ENCODE peak calls at places on chromosomes 12 and 14, in four cellular contexts. One of them, this sample, is unnamed.

GRCh38 chr14:88804477-88804876 is 11.7 kb upstream of the EML5 start:
- DNase-seq in tibial nerve: no peak
- DNase-seq in stomach: no peak
- DNase-seq in neuronal stem cell: no peak
- DNase-seq in this sample: no peak

GRCh38 chr12:98154850-98155249 is 360.5 kb upstream of the TMPO start:
- DNase-seq in tibial nerve: no peak
- DNase-seq in stomach: no peak
- DNase-seq in neuronal stem cell: peak; percentile 29
- DNase-seq in this sample: peak; percentile 18

GRCh38 chr14:89750206-89750867 is 204.2 kb downstream of the EFCAB11 start:
- DNase-seq in tibial nerve: no peak
- DNase-seq in stomach: no peak
- DNase-seq in neuronal stem cell: no peak
- DNase-seq in this sample: no peak

GRCh38 chr14:31127690-31128089 is 79.9 kb downstream of the HECTD1 start:
- DNase-seq in tibial nerve: no peak
- DNase-seq in stomach: no peak
- DNase-seq in neuronal stem cell: no peak
- DNase-seq in this sample: no peak

GRCh38 chr14:44798386-44799242 is 163.1 kb downstream of the KLHL28 start:
- DNase-seq in tibial nerve: no peak
- DNase-seq in stomach: no peak
- DNase-seq in neuronal stem cell: no peak
- DNase-seq in this sample: no peak

GRCh38 chr12:16854465-16854864 is 248.5 kb upstream of the LMO3 start:
- DNase-seq in tibial nerve: no peak
- DNase-seq in stomach: no peak
- DNase-seq in neuronal stem cell: no peak
- DNase-seq in this sample: no peak

GRCh38 chr12:69988601-69989194 is 163.7 kb downstream of the MYRFL start:
- DNase-seq in tibial nerve: no peak
- DNase-seq in stomach: no peak
- DNase-seq in neuronal stem cell: no peak
- DNase-seq in this sample: no peak

GRCh38 chr14:78314484-78314883 is 144.3 kb downstream of the NRXN3 start:
- DNase-seq in tibial nerve: no peak
- DNase-seq in stomach: no peak
- DNase-seq in neuronal stem cell: no peak
- DNase-seq in this sample: no peak

GRCh38 chr14:35404246-35404495 is 378 bp downstream of the NFKBIA start:
- DNase-seq in tibial nerve: no peak
- DNase-seq in stomach: no peak
- DNase-seq in neuronal stem cell: no peak
- DNase-seq in this sample: no peak

GRCh38 chr14:92659765-92660561 is 88.5 kb downstream of the LGMN start:
- DNase-seq in tibial nerve: no peak
- DNase-seq in stomach: no peak
- DNase-seq in neuronal stem cell: no peak
- DNase-seq in this sample: peak; percentile 76
- H3K4me1 ChIP-seq in tibial nerve: peaks cover 8% of the 10 kb centered on the region
- H3K4me1 ChIP-seq in stomach: no peaks in the 10 kb centered on the region
- H3K4me1 ChIP-seq in neuronal stem cell: no peaks in the 10 kb centered on the region
- H3K4me1 ChIP-seq in this sample: no peaks in the 10 kb centered on the region

GRCh38 chr12:47803196-47803875 is 16.4 kb downstream of the HDAC7 start:
- DNase-seq in tibial nerve: no peak
- DNase-seq in stomach: no peak
- DNase-seq in neuronal stem cell: no peak
- DNase-seq in this sample: no peak
- H3K4me1 ChIP-seq in tibial nerve: peaks cover 93% of the 10 kb centered on the region
- H3K4me1 ChIP-seq in stomach: peaks cover 93% of the 10 kb centered on the region
- H3K4me1 ChIP-seq in neuronal stem cell: peaks cover 12% of the 10 kb centered on the region
- H3K4me1 ChIP-seq in this sample: peaks cover 49% of the 10 kb centered on the region

GRCh38 chr12:107657133-107657532 is 28.5 kb upstream of the PWP1 start:
- DNase-seq in tibial nerve: no peak
- DNase-seq in stomach: no peak
- DNase-seq in neuronal stem cell: no peak
- DNase-seq in this sample: no peak

GRCh38 chr12:107655281-107656065 is 30.1 kb upstream of the PWP1 start:
- DNase-seq in tibial nerve: no peak
- DNase-seq in stomach: no peak
- DNase-seq in neuronal stem cell: no peak
- DNase-seq in this sample: no peak

GRCh38 chr12:107656302-107656701 is 29.3 kb upstream of the PWP1 start:
- DNase-seq in tibial nerve: no peak
- DNase-seq in stomach: no peak
- DNase-seq in neuronal stem cell: no peak
- DNase-seq in this sample: no peak

GRCh38 chr12:107660230-107660629 is 25.4 kb upstream of the PWP1 start:
- DNase-seq in tibial nerve: no peak
- DNase-seq in stomach: no peak
- DNase-seq in neuronal stem cell: no peak
- DNase-seq in this sample: no peak

DNA sequence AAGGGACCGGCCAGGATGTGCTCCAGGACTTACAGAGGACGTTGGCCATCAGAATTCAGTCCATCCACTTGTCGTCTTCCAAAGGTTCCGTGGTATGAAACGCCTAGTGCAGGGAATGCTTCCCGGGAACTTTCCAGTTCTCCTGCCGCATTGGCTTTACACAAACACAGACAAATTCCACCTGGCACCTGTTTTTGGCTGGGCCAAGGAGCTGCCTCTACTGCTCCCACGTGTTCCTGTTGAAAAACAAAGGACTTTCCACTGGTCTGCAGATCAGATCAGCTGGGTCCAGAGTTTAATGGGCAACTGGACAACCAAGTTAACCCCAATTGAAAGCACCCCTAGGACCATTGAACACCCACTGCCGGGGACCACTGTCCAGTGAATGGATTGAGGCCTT is 28.0 kb upstream of the PWP1 start:
- DNase-seq in tibial nerve: no peak
- DNase-seq in stomach: no peak
- DNase-seq in neuronal stem cell: no peak
- DNase-seq in this sample: no peak
- H3K4me1 ChIP-seq in tibial nerve: no peaks in the 10 kb centered on the region
- H3K4me1 ChIP-seq in stomach: no peaks in the 10 kb centered on the region
- H3K4me1 ChIP-seq in neuronal stem cell: no peaks in the 10 kb centered on the region
- H3K4me1 ChIP-seq in this sample: no peaks in the 10 kb centered on the region

DNA sequence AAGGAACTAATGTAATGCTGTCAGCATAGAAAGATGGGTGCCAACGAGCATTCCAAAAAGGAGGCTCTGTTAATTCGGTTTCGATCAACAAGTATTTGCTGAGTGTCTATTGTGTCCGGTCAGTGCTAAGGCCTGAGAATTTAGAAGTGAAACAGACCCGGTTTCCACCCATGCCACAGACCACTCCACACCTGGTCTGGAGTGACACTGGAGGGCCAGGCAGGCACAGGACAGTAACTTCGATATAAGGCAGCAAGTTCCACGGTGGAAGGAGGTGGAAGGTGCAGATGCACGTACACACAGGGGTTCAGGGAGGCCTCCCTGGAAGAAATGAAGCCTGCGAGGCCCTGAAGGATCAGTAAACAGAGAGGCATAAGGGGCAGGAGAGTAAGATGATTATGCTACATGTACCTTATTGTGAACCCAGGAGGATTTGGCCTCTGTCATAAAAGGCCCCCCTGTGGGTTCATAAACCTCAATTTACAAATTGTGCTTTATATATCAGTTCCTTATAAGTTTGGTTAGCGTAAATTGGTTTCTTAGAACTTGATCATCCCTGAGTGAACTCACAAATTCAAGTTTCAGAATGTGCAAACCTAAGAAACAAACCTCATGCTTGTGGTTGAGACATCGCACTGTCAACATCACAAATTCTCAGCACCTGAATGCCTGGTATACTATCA is 25.9 kb downstream of the SSH1 start:
- DNase-seq in tibial nerve: no peak
- DNase-seq in stomach: no peak
- DNase-seq in neuronal stem cell: no peak
- DNase-seq in this sample: no peak
- H3K4me1 ChIP-seq in tibial nerve: peaks cover 53% of the 10 kb centered on the region
- H3K4me1 ChIP-seq in stomach: peaks cover 39% of the 10 kb centered on the region
- H3K4me1 ChIP-seq in neuronal stem cell: peaks cover 19% of the 10 kb centered on the region
- H3K4me1 ChIP-seq in this sample: peaks cover 19% of the 10 kb centered on the region

DNA sequence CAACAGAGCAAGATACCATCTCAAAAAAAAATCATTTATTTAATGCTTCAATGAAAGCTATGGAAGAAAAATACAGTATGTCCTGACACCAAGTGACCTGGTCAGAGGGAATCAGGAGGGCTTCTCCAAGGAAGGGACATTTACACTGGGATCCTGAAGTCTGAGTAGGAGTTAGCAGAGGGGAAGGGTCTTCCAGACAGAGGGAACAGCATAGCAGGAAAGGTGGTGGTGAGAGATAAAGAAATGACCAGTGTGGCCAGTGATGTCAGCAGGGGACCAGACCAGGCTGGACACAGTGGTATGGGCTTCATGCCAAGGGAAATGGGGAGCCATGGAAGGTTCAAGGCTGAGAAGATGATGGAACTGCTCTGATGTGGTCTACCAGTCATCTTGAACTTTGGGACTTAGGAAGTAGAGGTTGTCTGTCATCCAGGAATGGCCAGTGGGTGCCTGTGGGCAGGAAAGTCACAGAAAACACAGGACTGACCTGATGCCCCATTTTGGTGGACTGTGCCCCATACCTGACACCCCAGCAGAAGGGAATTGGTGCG is 7.8 kb upstream of the TCHP start:
- DNase-seq in tibial nerve: no peak
- DNase-seq in stomach: no peak
- DNase-seq in neuronal stem cell: no peak
- DNase-seq in this sample: no peak
- H3K4me1 ChIP-seq in tibial nerve: no peaks in the 10 kb centered on the region
- H3K4me1 ChIP-seq in stomach: no peaks in the 10 kb centered on the region
- H3K4me1 ChIP-seq in neuronal stem cell: peaks cover 2% of the 10 kb centered on the region
- H3K4me1 ChIP-seq in this sample: no peaks in the 10 kb centered on the region

DNA sequence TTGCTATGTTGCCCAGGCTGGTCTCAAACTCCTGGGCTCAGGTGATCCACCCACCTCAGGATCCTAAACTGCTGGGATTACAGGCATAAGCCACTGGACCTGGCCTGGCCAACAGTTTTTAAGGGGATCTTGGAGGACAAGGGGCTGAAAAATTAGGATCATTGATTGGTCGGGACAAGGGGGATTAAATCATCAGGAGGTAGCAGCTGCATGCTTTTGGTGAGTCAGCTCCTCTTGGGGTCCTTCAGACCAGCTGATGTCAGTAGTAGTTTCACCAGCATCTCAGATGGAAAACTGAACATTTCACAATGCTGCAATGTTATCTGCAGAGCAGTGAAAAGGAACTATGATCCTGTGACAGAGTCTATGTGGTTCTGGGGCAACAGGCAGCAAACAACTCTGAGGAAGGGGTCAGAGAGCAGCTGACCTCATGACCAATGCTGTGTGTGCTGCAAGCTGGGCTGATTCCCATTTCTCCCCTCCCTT is 6.3 kb downstream of the LRRC74A start:
- DNase-seq in tibial nerve: no peak
- DNase-seq in stomach: no peak
- DNase-seq in neuronal stem cell: no peak
- DNase-seq in this sample: no peak
- H3K4me1 ChIP-seq in tibial nerve: peaks cover 15% of the 10 kb centered on the region
- H3K4me1 ChIP-seq in stomach: peaks cover 16% of the 10 kb centered on the region
- H3K4me1 ChIP-seq in neuronal stem cell: peaks cover 4% of the 10 kb centered on the region
- H3K4me1 ChIP-seq in this sample: no peaks in the 10 kb centered on the region